ENCODE peak calls at places on chromosome 19, in six cellular contexts. M is ovary, Q is endothelial cell of umbilical vein, H is H1, P is breast epithelium, V is thyroid gland. D is an unnamed sample.

GRCh38 chr19:45403781-45404556 is 900 bp downstream of the PPP1R13L start:
- DNase-seq in Q (peak; percentile 58), M (peak; percentile 60), V (peak; percentile 62), H (peak; percentile 97), P (peak; percentile 72), D (peak; percentile 60)

GRCh38 chr19:55691561-55692481 is 16.8 kb downstream of the EPN1 start:
- DNase-seq in M (peak; percentile 31), V (no peak), Q (no peak), P (no peak), H (no peak), D (no peak)

GRCh38 chr19:44900328-44901244 is 5.0 kb upstream of the APOE start:
- DNase-seq in Q (no peak), V (no peak), M (no peak), H (no peak), P (no peak), D (no peak)

GRCh38 chr19:34508540-34508939 is 27.0 kb downstream of the WTIP start:
- DNase-seq in H (peak; percentile 38), Q (no peak), P (peak; percentile 13), V (no peak), M (no peak), D (peak; percentile 6)

GRCh38 chr19:30159636-30160035 is 212.5 kb upstream of the ZNF536 start:
- DNase-seq in M (no peak), Q (no peak), V (no peak), P (no peak), H (no peak), D (no peak)

GRCh38 chr19:11995174-11995573 is 30.3 kb downstream of the ZNF763 start:
- DNase-seq in M (no peak), P (no peak), Q (no peak), V (no peak), H (no peak), D (no peak)

GRCh38 chr19:47111081-47111589 is 2.4 kb downstream of the ZC3H4 start:
- DNase-seq in V (peak; percentile 52), Q (peak; percentile 21), P (no peak), H (no peak), M (peak; percentile 60), D (no peak)

GRCh38 chr19:35986664-35987570 is 8.1 kb upstream of the SDHAF1 start:
- DNase-seq in V (peak; percentile 7), H (peak; percentile 80), P (no peak), Q (no peak), M (no peak), D (peak; percentile 32)

GRCh38 chr19:40283414-40284250 is 1.5 kb downstream of the AKT2 start:
- DNase-seq in Q (peak; percentile 8), V (no peak), P (no peak), H (no peak), M (peak; percentile 44), D (no peak)

GRCh38 chr19:47637550-47637949 is 28.6 kb downstream of the BICRA start:
- DNase-seq in M (no peak), Q (no peak), V (no peak), H (no peak), P (no peak), D (no peak)

GRCh38 chr19:19211499-19212432 is at the start of gene NCAN:
- DNase-seq in V (no peak), H (peak; percentile 81), M (no peak), P (no peak), Q (no peak), D (no peak)

GRCh38 chr19:52734340-52734892 is 428 bp downstream of the ZNF611 start:
- DNase-seq in H (no peak), P (no peak), V (peak; percentile 16), Q (no peak), M (peak; percentile 61), D (peak; percentile 18)

GRCh38 chr19:41883463-41883820 is 458 bp downstream of the ARHGEF1 start:
- DNase-seq in P (no peak), Q (no peak), H (no peak), V (no peak), M (no peak), D (no peak)

GRCh38 chr19:35545855-35546381 is 492 bp downstream of the TMEM147 start:
- DNase-seq in V (peak; percentile 55), M (peak; percentile 61), P (peak; percentile 29), Q (no peak), H (no peak), D (peak; percentile 33)

GRCh38 chr19:29591670-29592069 is 14.4 kb upstream of the POP4 start:
- DNase-seq in V (no peak), M (no peak), Q (no peak), P (no peak), H (no peak), D (no peak)

GRCh38 chr19:52191951-52192350 is 2.1 kb downstream of the PPP2R1A start:
- DNase-seq in H (no peak), V (no peak), M (no peak), P (no peak), Q (no peak), D (peak; percentile 57)

GRCh38 chr19:16383584-16384161 is 59.0 kb downstream of the KLF2 start:
- DNase-seq in V (peak; percentile 93), P (no peak), Q (no peak), H (no peak), M (no peak), D (no peak)

GRCh38 chr19:29683009-29683408 is 17.7 kb downstream of the PLEKHF1 start:
- DNase-seq in P (no peak), V (no peak), Q (no peak), M (no peak), H (no peak), D (peak; percentile 51)

GRCh38 chr19:53432088-53432661 is 391 bp downstream of the ZNF761 start:
- DNase-seq in V (peak; percentile 21), Q (peak; percentile 35), M (peak; percentile 55), H (peak; percentile 56), P (no peak), D (no peak)

GRCh38 chr19:55152017-55152416 is 3.0 kb upstream of the TNNT1 start:
- DNase-seq in V (no peak), Q (no peak), M (no peak), H (no peak), P (no peak), D (no peak)

GRCh38 chr19:39111593-39112199 is 13.9 kb upstream of the PAK4 start:
- DNase-seq in V (no peak), P (no peak), H (no peak), Q (no peak), M (no peak), D (no peak)

GRCh38 chr19:35717665-35718344 is at the start of gene KMT2B:
- DNase-seq in P (no peak), M (peak; percentile 96), Q (no peak), V (no peak), H (peak; percentile 94), D (no peak)

GRCh38 chr19:38319421-38320258 is at the start of gene KCNK6:
- DNase-seq in H (peak; percentile 87), V (peak; percentile 16), Q (peak; percentile 47), P (peak; percentile 44), M (peak; percentile 76), D (peak; percentile 54)

GRCh38 chr19:38555200-38555599 is 62.6 kb downstream of the MAP4K1 start:
- DNase-seq in H (no peak), V (no peak), Q (no peak), P (no peak), M (no peak), D (no peak)

GRCh38 chr19:38434549-38435051 is 1.1 kb downstream of the RYR1 start:
- DNase-seq in M (no peak), P (no peak), V (no peak), Q (no peak), H (peak; percentile 89), D (no peak)

GRCh38 chr19:38291855-38292254 is 12.2 kb upstream of the C19orf33 start:
- DNase-seq in Q (no peak), H (no peak), M (no peak), V (no peak), P (no peak), D (no peak)

GRCh38 chr19:51610576-51610975 is 19.6 kb downstream of the SIGLEC5 start:
- DNase-seq in H (no peak), P (no peak), Q (no peak), V (no peak), M (no peak), D (no peak)

GRCh38 chr19:37333457-37333856 is 37.4 kb upstream of the ZNF527 start:
- DNase-seq in H (no peak), Q (peak; percentile 42), M (no peak), P (no peak), V (no peak), D (no peak)

GRCh38 chr19:29858000-29858596 is 46.3 kb downstream of the CCNE1 start:
- DNase-seq in P (no peak), M (no peak), H (peak; percentile 82), V (peak; percentile 65), Q (no peak), D (no peak)

GRCh38 chr19:55091955-55092354 is 16.3 kb downstream of the EPS8L1 start:
- DNase-seq in H (peak; percentile 97), V (no peak), P (no peak), Q (no peak), M (no peak), D (peak; percentile 21)

GRCh38 chr19:33206261-33207039 is 12.3 kb downstream of the LRP3 start:
- DNase-seq in M (no peak), Q (no peak), P (no peak), H (no peak), V (no peak), D (no peak)

GRCh38 chr19:1102407-1103106 is 1.2 kb upstream of the GPX4 start:
- DNase-seq in H (no peak), Q (peak; percentile 95), P (peak; percentile 93), M (peak; percentile 66), V (peak; percentile 66), D (no peak)
- H3K4me1 ChIP-seq in H (peaks cover 12% of the 10 kb centered on the region), Q (peaks cover 31% of the 10 kb centered on the region), P (peaks cover 27% of the 10 kb centered on the region), M (peaks cover 31% of the 10 kb centered on the region), V (peaks cover 73% of the 10 kb centered on the region), D (peaks cover 53% of the 10 kb centered on the region)

GRCh38 chr19:2026770-2027169 is 11.3 kb upstream of the BTBD2 start:
- DNase-seq in H (no peak), M (no peak), P (no peak), V (no peak), Q (no peak), D (no peak)
- TF ChIP-seq POLR2A in H (no peak), M (no peak), P (no peak), V (no peak), Q (no peak), D (no peak)

GRCh38 chr19:14354445-14354844 is 26.8 kb upstream of the ADGRE5 start:
- DNase-seq in Q (no peak), P (no peak), V (no peak), M (no peak), H (no peak), D (no peak)
- H3K4me1 ChIP-seq in Q (no peaks in the 10 kb centered on the region), P (no peaks in the 10 kb centered on the region), V (no peaks in the 10 kb centered on the region), M (no peaks in the 10 kb centered on the region), H (peaks cover 7% of the 10 kb centered on the region), D (no peaks in the 10 kb centered on the region)

DNA sequence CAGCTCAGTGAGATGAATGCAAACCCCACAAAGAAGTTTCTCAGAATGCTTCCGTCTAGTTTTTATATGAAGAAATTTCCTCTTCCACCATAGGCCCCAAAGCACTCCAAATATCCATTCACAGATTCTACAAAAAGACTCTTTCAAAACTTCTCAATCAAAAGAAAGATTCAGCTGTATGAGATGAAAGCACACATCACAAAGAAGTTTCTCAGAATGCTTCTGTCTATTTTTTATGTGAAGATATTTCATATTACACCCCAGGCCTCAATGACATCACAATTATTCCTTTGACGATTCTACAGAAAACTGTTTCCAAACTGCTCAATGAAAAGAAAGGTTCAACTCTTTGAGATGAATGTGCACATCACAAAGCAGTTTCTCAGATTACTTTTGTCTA is 1819.4 kb downstream of the UQCRFS1 start:
- DNase-seq in M (no peak), V (no peak), P (no peak), H (no peak), Q (no peak), D (no peak)
- TF ChIP-seq POLR2A in M (no peak), V (no peak), P (no peak), H (no peak), Q (no peak), D (no peak)

GRCh38 chr19:2046046-2046907 is 4.8 kb downstream of the MKNK2 start:
- DNase-seq in H (no peak), M (no peak), Q (no peak), P (no peak), V (no peak), D (no peak)
- H3K4me1 ChIP-seq in H (peaks cover 28% of the 10 kb centered on the region), M (peaks cover 31% of the 10 kb centered on the region), Q (peaks cover 38% of the 10 kb centered on the region), P (peaks cover 55% of the 10 kb centered on the region), V (peaks cover 83% of the 10 kb centered on the region), D (peaks cover 53% of the 10 kb centered on the region)